ENCODE peak calls at places on chromosomes 5 and 9, in four cellular contexts. One of them, this sample, is unnamed. For H3K27me3, the result is how much of the 10 kb centered on the place peaks cover.

GRCh38 chr9:78677326-78677725 is 380.4 kb downstream of the PSAT1 start:
- DNase-seq in IMR-90: peak
- DNase-seq in left ventricle myocardium inferior: no peak
- DNase-seq in dorsolateral prefrontal cortex: no peak
- DNase-seq in this sample: no peak

GRCh38 chr5:68046445-68046844 is 169.1 kb upstream of the PIK3R1 start:
- DNase-seq in IMR-90: peak
- DNase-seq in dorsolateral prefrontal cortex: no peak
- DNase-seq in left ventricle myocardium inferior: no peak
- DNase-seq in this sample: no peak

GRCh38 chr5:66080664-66081063 is 63.4 kb upstream of the SREK1 start:
- DNase-seq in left ventricle myocardium inferior: no peak
- DNase-seq in IMR-90: no peak
- DNase-seq in dorsolateral prefrontal cortex: no peak
- DNase-seq in this sample: no peak

GRCh38 chr9:135874859-135875258 is 32.5 kb downstream of the CAMSAP1 start:
- DNase-seq in IMR-90: no peak
- DNase-seq in dorsolateral prefrontal cortex: no peak
- DNase-seq in left ventricle myocardium inferior: no peak
- DNase-seq in this sample: no peak

GRCh38 chr9:111895996-111896941 is at the start of gene UGCG:
- DNase-seq in IMR-90: peak
- DNase-seq in dorsolateral prefrontal cortex: peak
- DNase-seq in left ventricle myocardium inferior: peak
- DNase-seq in this sample: peak

GRCh38 chr5:140293091-140293996 is 9.6 kb downstream of the PFDN1 start:
- DNase-seq in IMR-90: peak
- DNase-seq in dorsolateral prefrontal cortex: no peak
- DNase-seq in left ventricle myocardium inferior: no peak
- DNase-seq in this sample: no peak

GRCh38 chr9:112103405-112103804 is 71.7 kb downstream of the SUSD1 start:
- DNase-seq in dorsolateral prefrontal cortex: no peak
- DNase-seq in IMR-90: no peak
- DNase-seq in left ventricle myocardium inferior: no peak
- DNase-seq in this sample: no peak

GRCh38 chr5:107486489-107486888 is 184.2 kb downstream of the EFNA5 start:
- DNase-seq in dorsolateral prefrontal cortex: no peak
- DNase-seq in IMR-90: peak
- DNase-seq in left ventricle myocardium inferior: no peak
- DNase-seq in this sample: no peak

GRCh38 chr9:92298036-92298435 is 4.5 kb upstream of the IARS1 start:
- DNase-seq in left ventricle myocardium inferior: no peak
- DNase-seq in IMR-90: no peak
- DNase-seq in dorsolateral prefrontal cortex: no peak
- DNase-seq in this sample: no peak

GRCh38 chr5:65017636-65018035 is 248.9 kb downstream of the CWC27 start:
- DNase-seq in IMR-90: peak
- DNase-seq in left ventricle myocardium inferior: no peak
- DNase-seq in dorsolateral prefrontal cortex: no peak
- DNase-seq in this sample: no peak

GRCh38 chr9:86303316-86303975 is 21.1 kb upstream of the ISCA1 start:
- DNase-seq in IMR-90: peak
- DNase-seq in left ventricle myocardium inferior: no peak
- DNase-seq in dorsolateral prefrontal cortex: no peak
- DNase-seq in this sample: peak

GRCh38 chr5:50751064-50751657 is 84.7 kb downstream of the PARP8 start:
- DNase-seq in IMR-90: peak
- DNase-seq in dorsolateral prefrontal cortex: no peak
- DNase-seq in left ventricle myocardium inferior: no peak
- DNase-seq in this sample: peak

GRCh38 chr9:78074385-78075291 is 43.0 kb upstream of the GNAQ start:
- DNase-seq in IMR-90: no peak
- DNase-seq in dorsolateral prefrontal cortex: no peak
- DNase-seq in left ventricle myocardium inferior: no peak
- DNase-seq in this sample: no peak

GRCh38 chr9:115786321-115786720 is 367.3 kb upstream of the PAPPA start:
- DNase-seq in IMR-90: peak
- DNase-seq in left ventricle myocardium inferior: no peak
- DNase-seq in dorsolateral prefrontal cortex: no peak
- DNase-seq in this sample: no peak

GRCh38 chr5:170297589-170298462 is at the start of gene LCP2:
- DNase-seq in IMR-90: no peak
- DNase-seq in left ventricle myocardium inferior: no peak
- DNase-seq in dorsolateral prefrontal cortex: no peak
- DNase-seq in this sample: peak

GRCh38 chr5:169805527-169805934 is 168.5 kb downstream of the DOCK2 start:
- DNase-seq in left ventricle myocardium inferior: no peak
- DNase-seq in IMR-90: peak
- DNase-seq in dorsolateral prefrontal cortex: no peak
- DNase-seq in this sample: no peak

GRCh38 chr9:127390563-127390962 is 6.4 kb upstream of the SLC2A8 start:
- DNase-seq in dorsolateral prefrontal cortex: no peak
- DNase-seq in IMR-90: no peak
- DNase-seq in left ventricle myocardium inferior: no peak
- DNase-seq in this sample: no peak

GRCh38 chr5:126808619-126809018 is 31.7 kb downstream of the LMNB1 start:
- DNase-seq in left ventricle myocardium inferior: no peak
- DNase-seq in dorsolateral prefrontal cortex: no peak
- DNase-seq in IMR-90: peak
- DNase-seq in this sample: no peak

GRCh38 chr9:4678679-4679267 is 596 bp upstream of the CDC37L1 start:
- DNase-seq in dorsolateral prefrontal cortex: no peak
- DNase-seq in IMR-90: peak
- DNase-seq in left ventricle myocardium inferior: no peak
- DNase-seq in this sample: no peak

GRCh38 chr5:58184910-58185309 is 275.0 kb downstream of the PLK2 start:
- DNase-seq in IMR-90: peak
- DNase-seq in left ventricle myocardium inferior: no peak
- DNase-seq in dorsolateral prefrontal cortex: no peak
- DNase-seq in this sample: no peak

GRCh38 chr9:97563458-97564135 is 62.1 kb downstream of the TMOD1 start:
- DNase-seq in dorsolateral prefrontal cortex: no peak
- DNase-seq in IMR-90: no peak
- DNase-seq in left ventricle myocardium inferior: no peak
- DNase-seq in this sample: no peak

GRCh38 chr5:154373729-154374179 is 72.0 kb upstream of the SAP30L start:
- DNase-seq in left ventricle myocardium inferior: no peak
- DNase-seq in IMR-90: no peak
- DNase-seq in dorsolateral prefrontal cortex: no peak
- DNase-seq in this sample: no peak

GRCh38 chr9:34046784-34047379 is 1.8 kb downstream of the UBAP2 start:
- DNase-seq in dorsolateral prefrontal cortex: no peak
- DNase-seq in left ventricle myocardium inferior: no peak
- DNase-seq in IMR-90: peak
- DNase-seq in this sample: no peak

GRCh38 chr5:68344447-68345111 is 129.0 kb downstream of the PIK3R1 start:
- DNase-seq in IMR-90: peak
- DNase-seq in dorsolateral prefrontal cortex: no peak
- DNase-seq in left ventricle myocardium inferior: no peak
- DNase-seq in this sample: no peak

GRCh38 chr9:113520109-113520642 is 56.6 kb downstream of the RGS3 start:
- DNase-seq in IMR-90: peak
- DNase-seq in dorsolateral prefrontal cortex: no peak
- DNase-seq in left ventricle myocardium inferior: no peak
- DNase-seq in this sample: peak

GRCh38 chr9:137435980-137436760 is 5.0 kb downstream of the ENTPD8 start:
- DNase-seq in IMR-90: peak
- DNase-seq in dorsolateral prefrontal cortex: no peak
- DNase-seq in left ventricle myocardium inferior: peak
- DNase-seq in this sample: no peak

GRCh38 chr9:121692606-121693505 is 41.4 kb downstream of the DAB2IP start:
- DNase-seq in dorsolateral prefrontal cortex: no peak
- DNase-seq in IMR-90: peak
- DNase-seq in left ventricle myocardium inferior: no peak
- DNase-seq in this sample: no peak

GRCh38 chr9:123725389-123725788 is 204.5 kb downstream of the DENND1A start:
- DNase-seq in dorsolateral prefrontal cortex: peak
- DNase-seq in left ventricle myocardium inferior: peak
- DNase-seq in IMR-90: peak
- DNase-seq in this sample: no peak

GRCh38 chr5:129960831-129961230 is 56.6 kb downstream of the CHSY3 start:
- DNase-seq in IMR-90: no peak
- DNase-seq in left ventricle myocardium inferior: no peak
- DNase-seq in dorsolateral prefrontal cortex: no peak
- DNase-seq in this sample: no peak

GRCh38 chr5:129962506-129962905 is 58.2 kb downstream of the CHSY3 start:
- DNase-seq in left ventricle myocardium inferior: no peak
- DNase-seq in dorsolateral prefrontal cortex: no peak
- DNase-seq in IMR-90: no peak
- DNase-seq in this sample: no peak

GRCh38 chr5:129966071-129966470 is 61.8 kb downstream of the CHSY3 start:
- DNase-seq in left ventricle myocardium inferior: no peak
- DNase-seq in IMR-90: no peak
- DNase-seq in dorsolateral prefrontal cortex: no peak
- DNase-seq in this sample: no peak

GRCh38 chr5:129963359-129963758 is 59.1 kb downstream of the CHSY3 start:
- DNase-seq in IMR-90: peak
- DNase-seq in left ventricle myocardium inferior: no peak
- DNase-seq in dorsolateral prefrontal cortex: no peak
- DNase-seq in this sample: no peak
- H3K27ac ChIP-seq in IMR-90: no peak
- H3K27ac ChIP-seq in left ventricle myocardium inferior: no peak
- H3K27ac ChIP-seq in dorsolateral prefrontal cortex: no peak
- H3K27ac ChIP-seq in this sample: no peak

GRCh38 chr5:122741681-122742080 is 33.2 kb upstream of the SNX2 start:
- DNase-seq in left ventricle myocardium inferior: no peak
- DNase-seq in dorsolateral prefrontal cortex: no peak
- DNase-seq in IMR-90: peak
- DNase-seq in this sample: no peak

GRCh38 chr5:122738088-122738487 is 36.8 kb upstream of the SNX2 start:
- DNase-seq in dorsolateral prefrontal cortex: no peak
- DNase-seq in IMR-90: no peak
- DNase-seq in left ventricle myocardium inferior: no peak
- DNase-seq in this sample: no peak

GRCh38 chr5:122743231-122743630 is 31.6 kb upstream of the SNX2 start:
- DNase-seq in left ventricle myocardium inferior: no peak
- DNase-seq in IMR-90: no peak
- DNase-seq in dorsolateral prefrontal cortex: no peak
- DNase-seq in this sample: no peak
- TF ChIP-seq CTCF in left ventricle myocardium inferior: no peak
- TF ChIP-seq CTCF in IMR-90: no peak
- TF ChIP-seq CTCF in dorsolateral prefrontal cortex: no peak
- TF ChIP-seq CTCF in this sample: no peak

DNA sequence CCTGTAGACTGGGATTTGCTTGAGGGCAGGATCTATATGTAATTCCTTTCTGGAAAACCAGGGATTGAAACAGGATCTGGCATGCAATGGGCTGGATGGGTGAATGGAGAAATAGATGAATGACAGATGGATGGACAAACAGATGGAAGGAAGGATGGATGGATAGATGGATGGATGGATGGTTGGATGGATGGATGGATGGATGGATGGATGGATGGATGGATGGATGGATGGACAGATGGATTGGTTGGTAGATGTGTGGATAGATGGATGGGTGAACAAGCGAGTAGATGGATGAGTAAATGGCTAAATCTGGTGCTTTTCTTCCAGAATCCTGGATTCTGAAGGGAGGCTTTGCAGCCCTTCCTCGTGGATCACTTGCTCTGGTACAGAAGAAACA is 162.5 kb upstream of the SMIM23 start:
- DNase-seq in left ventricle myocardium inferior: no peak
- DNase-seq in IMR-90: no peak
- DNase-seq in dorsolateral prefrontal cortex: no peak
- DNase-seq in this sample: no peak
- H3K27me3 ChIP-seq in left ventricle myocardium inferior: under half
- H3K27me3 ChIP-seq in IMR-90: under half
- H3K27me3 ChIP-seq in dorsolateral prefrontal cortex: under half
- H3K27me3 ChIP-seq in this sample: under half

DNA sequence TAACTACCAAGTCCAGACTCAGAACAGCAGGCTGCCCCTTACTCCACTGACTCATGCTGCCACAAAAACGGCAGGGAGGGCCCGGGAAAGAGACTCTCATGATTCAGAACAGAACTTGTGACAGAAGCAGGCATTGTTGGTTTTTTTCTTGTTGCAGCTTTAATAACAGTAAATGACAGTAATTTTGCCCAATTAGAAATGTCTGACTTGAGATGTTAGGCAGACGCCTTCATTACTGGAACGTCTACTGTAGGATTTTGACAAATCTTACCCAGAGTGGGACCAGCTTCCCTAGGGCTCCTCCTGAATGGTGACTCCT is 77.8 kb downstream of the SEMA5A start:
- DNase-seq in dorsolateral prefrontal cortex: no peak
- DNase-seq in left ventricle myocardium inferior: no peak
- DNase-seq in IMR-90: peak
- DNase-seq in this sample: no peak
- H3K27ac ChIP-seq in dorsolateral prefrontal cortex: no peak
- H3K27ac ChIP-seq in left ventricle myocardium inferior: no peak
- H3K27ac ChIP-seq in IMR-90: no peak
- H3K27ac ChIP-seq in this sample: no peak

GRCh38 chr9:106326493-106326892 is 536.5 kb upstream of the ZNF462 start:
- DNase-seq in IMR-90: no peak
- DNase-seq in dorsolateral prefrontal cortex: no peak
- DNase-seq in left ventricle myocardium inferior: no peak
- DNase-seq in this sample: no peak

GRCh38 chr9:106322741-106323140 is 540.2 kb upstream of the ZNF462 start:
- DNase-seq in left ventricle myocardium inferior: no peak
- DNase-seq in dorsolateral prefrontal cortex: no peak
- DNase-seq in IMR-90: no peak
- DNase-seq in this sample: no peak

GRCh38 chr9:106324071-106324470 is 538.9 kb upstream of the ZNF462 start:
- DNase-seq in dorsolateral prefrontal cortex: no peak
- DNase-seq in IMR-90: no peak
- DNase-seq in left ventricle myocardium inferior: no peak
- DNase-seq in this sample: no peak

DNA sequence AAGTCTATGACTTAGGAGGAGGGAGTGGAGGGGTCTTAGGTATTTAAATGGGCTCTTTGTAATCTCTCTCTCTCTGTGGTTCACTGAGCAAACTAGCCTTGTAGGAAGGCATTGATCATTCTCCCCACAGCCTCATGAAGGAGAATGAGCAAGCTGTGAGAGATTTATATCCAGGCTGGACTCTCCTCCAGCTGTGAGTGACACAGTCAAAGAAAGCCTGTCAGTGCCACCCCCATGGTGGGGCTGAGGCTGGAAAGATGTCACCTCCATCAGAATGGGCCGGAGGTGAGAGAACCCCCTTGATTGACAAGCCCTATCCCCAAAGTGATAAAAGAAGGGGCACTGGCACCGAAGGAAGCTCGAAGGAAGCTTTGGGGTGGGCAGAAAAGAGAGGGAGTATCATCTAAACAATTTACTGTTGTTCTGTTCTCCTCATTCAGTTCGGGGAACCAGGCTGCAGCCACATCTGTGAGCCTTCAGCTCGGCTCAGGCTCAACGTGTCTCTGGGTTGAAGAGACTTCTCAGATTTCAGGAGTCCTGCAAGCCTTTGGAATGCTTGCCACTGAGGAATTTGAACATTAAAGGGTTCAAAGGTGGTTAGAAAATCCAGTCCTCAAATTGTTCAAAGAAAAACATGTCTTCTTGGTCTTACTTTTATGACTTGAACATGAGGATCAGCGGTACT is 538.2 kb upstream of the ZNF462 start:
- DNase-seq in left ventricle myocardium inferior: no peak
- DNase-seq in IMR-90: no peak
- DNase-seq in dorsolateral prefrontal cortex: peak
- DNase-seq in this sample: no peak
- TF ChIP-seq CTCF in left ventricle myocardium inferior: no peak
- TF ChIP-seq CTCF in IMR-90: no peak
- TF ChIP-seq CTCF in dorsolateral prefrontal cortex: no peak
- TF ChIP-seq CTCF in this sample: no peak

This sample was measured in CD4-positive, alpha-beta T cell.